ENCODE peak calls at places on chromosome 2, in ten cellular contexts. X is NCI-H82; Q is ELR; M is CD4-positive, CD25-positive, alpha-beta regulatory T cell; W is cardiac fibroblast; J is left cardiac atrium; R is H4; H is ecto neural progenitor cell; V is CD4-positive, alpha-beta T cell; O is stimulated activated CD4-positive, alpha-beta T cell treated with anti-CD3 and anti-CD28 coated beads, TNF-alpha, amount 100 ng/mL, for 48 hours. U is an unnamed sample.

GRCh38 chr2:4085186-4085585 is 381.8 kb downstream of the DCDC2C start:
- DNase-seq in X (no peak), H (no peak), V (no peak), O (no peak), W (no peak), Q (no peak), J (no peak), M (no peak), R (no peak), U (no peak)

GRCh38 chr2:197356136-197356535 is 45.6 kb upstream of the ANKRD44 start:
- DNase-seq in W (peak), X (peak), J (no peak), Q (peak), V (no peak), M (peak), H (no peak), O (no peak), R (no peak), U (peak)

GRCh38 chr2:149225446-149225845 is 104.9 kb upstream of the LYPD6 start:
- DNase-seq in M (no peak), Q (no peak), W (no peak), O (no peak), J (no peak), V (no peak), H (no peak), X (no peak), R (peak), U (no peak)

GRCh38 chr2:62489162-62489561 is 16.8 kb downstream of the TMEM17 start:
- DNase-seq in R (no peak), H (no peak), W (peak), Q (no peak), J (no peak), M (no peak), O (no peak), V (no peak), X (no peak), U (no peak)

GRCh38 chr2:200635251-200635650 is 49.4 kb downstream of the AOX1 start:
- DNase-seq in X (no peak), O (no peak), W (no peak), R (no peak), H (no peak), V (no peak), M (no peak), Q (no peak), J (no peak), U (no peak)

GRCh38 chr2:236641051-236641450 is 71.4 kb downstream of the ACKR3 start:
- DNase-seq in R (no peak), V (no peak), Q (no peak), J (no peak), H (peak), X (no peak), O (no peak), W (no peak), M (no peak), U (no peak)

GRCh38 chr2:111896007-111896406 is 2.4 kb upstream of the MERTK start:
- DNase-seq in J (no peak), H (no peak), R (no peak), V (no peak), O (no peak), Q (no peak), M (no peak), X (no peak), W (no peak), U (no peak)

GRCh38 chr2:144950874-144951560 is 431.1 kb upstream of the ZEB2 start:
- DNase-seq in W (peak), R (peak), O (no peak), X (peak), Q (peak), H (no peak), J (no peak), V (no peak), M (no peak), U (no peak)

GRCh38 chr2:13654416-13654815 is 937.7 kb downstream of the TRIB2 start:
- DNase-seq in R (peak), Q (peak), W (no peak), J (no peak), H (no peak), V (no peak), O (no peak), X (no peak), M (no peak), U (no peak)